ENCODE peak calls at places on chromosomes 3 and 15, in eight cellular contexts. G is SK-N-SH, B is A549, M is HCT116, L is endothelial cell of umbilical vein, D is H1, T is GM12878, A is K562. Z is an unnamed sample.
A peak's percentile ranks its signal among the peaks of the same experiment; 100 is the strongest.

GRCh38 chr15:68315495-68316007 is 38.0 kb downstream of the FEM1B start:
- DNase-seq in T (no peak), G (no peak), L (peak; percentile 86), D (peak; percentile 76), M (no peak), A (no peak), B (no peak), Z (no peak)

GRCh38 chr3:169172535-169172934 is 491.0 kb downstream of the MECOM start:
- DNase-seq in L (no peak), A (no peak), G (no peak), T (no peak), D (no peak), M (no peak), B (no peak), Z (no peak)

GRCh38 chr15:92831459-92832229 is 68.5 kb upstream of the CHD2 start:
- DNase-seq in M (peak; percentile 95), G (peak; percentile 85), B (peak; percentile 95), L (peak; percentile 96), T (peak; percentile 98), D (peak; percentile 80), A (peak; percentile 72), Z (peak; percentile 100)

GRCh38 chr3:45832691-45833090 is 9.2 kb downstream of the LZTFL1 start:
- DNase-seq in T (no peak), B (no peak), G (peak; percentile 25), D (no peak), L (no peak), M (peak; percentile 21), A (no peak), Z (peak; percentile 9)

GRCh38 chr3:196047391-196048030 is 34.4 kb downstream of the TFRC start:
- DNase-seq in A (no peak), B (no peak), G (no peak), D (no peak), T (no peak), M (no peak), L (no peak), Z (no peak)

GRCh38 chr3:15215996-15216395 is 9.9 kb downstream of the CAPN7 start:
- DNase-seq in T (no peak), L (no peak), G (no peak), D (no peak), A (no peak), B (no peak), M (no peak), Z (no peak)

GRCh38 chr3:120311863-120312794 is 27.1 kb upstream of the GPR156 start:
- DNase-seq in G (no peak), A (no peak), B (no peak), T (no peak), L (no peak), D (no peak), M (no peak), Z (no peak)

GRCh38 chr15:58308742-58309355 is 122.9 kb upstream of the LIPC start:
- DNase-seq in M (no peak), L (no peak), A (no peak), B (no peak), G (no peak), T (no peak), D (no peak), Z (peak; percentile 27)

GRCh38 chr15:50135123-50135541 is 16.1 kb upstream of the ATP8B4 start:
- DNase-seq in M (no peak), A (no peak), G (no peak), D (no peak), T (no peak), B (peak; percentile 51), L (no peak), Z (no peak)

GRCh38 chr3:140342668-140343067 is 335.2 kb upstream of the TRIM42 start:
- DNase-seq in A (no peak), T (no peak), B (no peak), M (no peak), D (no peak), G (no peak), L (no peak), Z (no peak)

GRCh38 chr3:157160652-157161480 is 919 bp upstream of the CCNL1 start:
- DNase-seq in G (peak; percentile 73), A (no peak), L (peak; percentile 93), M (peak; percentile 53), B (peak; percentile 59), T (no peak), D (no peak), Z (peak; percentile 93)

GRCh38 chr3:32996046-32996754 is 44.8 kb downstream of the CCR4 start:
- DNase-seq in A (no peak), L (no peak), G (no peak), B (no peak), D (no peak), M (no peak), T (no peak), Z (no peak)

GRCh38 chr3:164113406-164114332 is 964.6 kb downstream of the SI start:
- DNase-seq in G (no peak), M (no peak), T (no peak), D (no peak), A (no peak), L (no peak), B (no peak), Z (no peak)

GRCh38 chr3:115092220-115092791 is 54.8 kb downstream of the ZBTB20 start:
- DNase-seq in M (peak; percentile 65), D (no peak), L (peak; percentile 70), A (no peak), T (peak; percentile 26), B (peak; percentile 38), G (peak; percentile 47), Z (peak; percentile 57)

GRCh38 chr3:73781536-73781935 is 156.8 kb upstream of the PDZRN3 start:
- DNase-seq in M (no peak), A (no peak), D (no peak), G (no peak), T (no peak), B (no peak), L (no peak), Z (no peak)

GRCh38 chr3:52248165-52248541 is 2.6 kb downstream of the PPM1M start:
- DNase-seq in D (no peak), B (no peak), G (no peak), A (no peak), L (no peak), T (no peak), M (no peak), Z (no peak)
- TF ChIP-seq MAX in D (no peak), B (no peak), G (no peak), A (no peak), L (no peak), T (no peak), M (no peak), Z (no peak)

GRCh38 chr3:126376464-126376863 is 18.2 kb upstream of the CFAP100 start:
- DNase-seq in A (no peak), D (no peak), T (no peak), L (no peak), G (no peak), M (no peak), B (no peak), Z (peak; percentile 33)
- H3K4me3 ChIP-seq in A (no peak overlapping the region), D (no peak overlapping the region), T (no peak overlapping the region), L (no peak overlapping the region), G (no peak overlapping the region), M (no peak overlapping the region), B (no peak overlapping the region), Z (no peak overlapping the region)

DNA sequence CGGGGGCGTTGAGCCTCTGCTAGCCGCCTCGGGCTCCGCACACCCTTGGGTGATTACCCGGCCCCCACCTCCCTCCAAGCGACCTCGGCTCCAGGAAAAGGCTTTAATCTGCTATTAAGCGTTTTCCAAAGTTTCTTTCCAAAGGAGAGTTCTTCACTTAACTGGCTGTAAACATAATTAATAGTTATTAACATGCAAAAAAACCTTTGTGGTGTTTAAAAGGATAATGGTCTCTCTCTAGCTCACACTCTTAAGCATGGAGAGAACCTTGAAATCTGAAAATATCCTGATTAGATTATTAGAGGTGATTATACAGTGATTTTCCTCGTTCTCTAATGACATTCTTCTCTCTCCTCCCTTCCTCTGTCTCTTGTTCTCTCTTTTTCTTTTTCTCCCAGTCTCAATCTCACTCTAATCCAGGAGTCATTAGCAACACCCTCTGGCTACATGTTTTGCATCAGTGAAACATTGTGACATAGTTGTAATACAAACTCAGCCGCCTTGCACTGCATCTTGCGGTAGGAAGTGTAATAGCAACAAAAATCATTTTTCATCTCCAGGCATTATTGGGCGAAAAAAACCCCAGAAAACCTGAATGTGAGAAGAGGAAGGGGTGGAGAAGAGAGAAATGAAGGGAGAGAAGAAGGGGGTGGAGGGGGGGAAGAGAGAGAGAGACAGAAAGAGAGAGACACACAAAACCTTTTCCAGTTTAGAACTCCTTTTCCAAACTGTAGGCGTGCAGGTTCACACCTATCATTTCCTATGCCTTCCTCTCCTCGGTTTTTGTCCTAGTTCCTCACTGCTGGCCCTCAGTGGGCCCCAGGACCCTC is 24.4 kb downstream of the NR2F2 start:
- DNase-seq in L (peak; percentile 85), M (no peak), T (no peak), B (peak; percentile 79), D (no peak), A (no peak), G (no peak), Z (peak; percentile 87)
- TF ChIP-seq MAX in L (no peak), M (no peak), T (no peak), B (no peak), D (no peak), A (no peak), G (no peak), Z (no peak)

DNA sequence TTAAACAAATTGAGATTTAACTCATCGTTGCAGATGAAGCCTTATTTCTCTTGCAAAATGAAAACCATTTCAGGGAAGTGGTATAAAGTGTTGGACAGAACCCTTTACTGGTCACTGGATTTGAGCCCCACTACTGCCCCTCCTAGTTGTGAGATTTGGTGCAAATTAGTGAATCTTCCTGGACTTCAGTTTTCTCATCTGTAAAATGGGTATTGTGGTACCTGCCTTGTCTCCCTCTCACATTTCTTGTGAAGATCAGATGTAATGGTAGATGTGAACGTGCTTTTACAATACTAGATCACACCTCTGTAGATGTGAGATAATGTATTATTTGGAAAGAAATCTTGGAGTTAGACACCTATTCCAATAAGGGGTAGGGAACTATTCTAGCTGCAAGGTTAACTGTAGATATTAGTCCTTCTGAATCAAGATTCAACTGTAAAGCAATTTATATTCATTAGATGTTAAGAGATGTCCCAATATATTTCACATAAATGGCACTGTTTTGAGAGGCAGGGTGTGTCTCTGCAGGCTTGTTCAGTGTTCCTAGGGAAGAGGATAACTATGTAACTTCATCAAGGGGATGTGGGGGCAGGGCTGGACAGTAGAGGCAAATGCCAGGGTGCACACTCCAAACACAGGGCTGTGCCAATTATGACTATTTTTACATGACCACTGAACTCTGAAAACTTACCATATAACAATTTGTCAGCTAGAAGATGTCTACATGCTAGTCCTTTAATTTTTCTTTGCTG is 112.4 kb upstream of the PFN2 start:
- DNase-seq in D (no peak), A (no peak), T (no peak), B (no peak), L (no peak), G (no peak), M (no peak), Z (no peak)
- H3K4me3 ChIP-seq in D (no peak overlapping the region), A (no peak overlapping the region), T (no peak overlapping the region), B (peak overlapping the region; percentile 1), L (no peak overlapping the region), G (peak overlapping the region; percentile 58), M (no peak overlapping the region), Z (no peak overlapping the region)